ENCODE peak calls at places on chromosome 5, in six cellular contexts. B, C, Y, N, E and D are unnamed samples.
A peak's percentile ranks its signal among the peaks of the same experiment; 100 is the strongest.

GRCh38 chr5:158594595-158595242 is 505.0 kb downstream of the EBF1 start:
- DNase-seq in B (no peak), N (no peak), Y (no peak), E (no peak), C (no peak), D (no peak)

GRCh38 chr5:133006653-133007052 is 19.7 kb downstream of the ZCCHC10 start:
- DNase-seq in Y (no peak), N (no peak), C (no peak), B (no peak), E (no peak), D (no peak)

GRCh38 chr5:128304121-128304520 is 220.6 kb downstream of the SLC12A2 start:
- DNase-seq in C (no peak), Y (no peak), N (no peak), E (no peak), B (no peak), D (no peak)

GRCh38 chr5:22372376-22372775 is 480.8 kb downstream of the CDH12 start:
- DNase-seq in B (no peak), C (no peak), E (no peak), N (no peak), Y (no peak), D (no peak)

GRCh38 chr5:61625682-61626620 is 293.9 kb downstream of the ZSWIM6 start:
- DNase-seq in C (peak; percentile 81), E (peak; percentile 15), B (no peak), Y (peak; percentile 68), N (no peak), D (no peak)

GRCh38 chr5:64165500-64166200 is at the start of gene RNF180:
- DNase-seq in B (no peak), Y (peak; percentile 10), E (no peak), C (peak; percentile 87), N (peak; percentile 65), D (no peak)

GRCh38 chr5:130981663-130982062 is 183.4 kb downstream of the HINT1 start:
- DNase-seq in N (no peak), E (no peak), Y (no peak), B (no peak), C (no peak), D (no peak)

GRCh38 chr5:10272053-10272869 is 22.2 kb downstream of the CCT5 start:
- DNase-seq in E (no peak), Y (no peak), C (no peak), B (no peak), N (no peak), D (no peak)

GRCh38 chr5:154241021-154241420 is 50.5 kb downstream of the GALNT10 start:
- DNase-seq in Y (no peak), E (no peak), N (no peak), B (no peak), C (no peak), D (no peak)

GRCh38 chr5:32400394-32400793 is 44.1 kb downstream of the ZFR start:
- DNase-seq in Y (no peak), E (no peak), B (no peak), N (no peak), C (no peak), D (no peak)

GRCh38 chr5:111017731-111018130 is 53.8 kb upstream of the TSLP start:
- DNase-seq in Y (no peak), C (no peak), E (no peak), B (no peak), N (no peak), D (no peak)

GRCh38 chr5:77431286-77431685 is 60.8 kb downstream of the WDR41 start:
- DNase-seq in N (no peak), C (no peak), Y (no peak), B (no peak), E (no peak), D (no peak)

GRCh38 chr5:94402096-94402495 is 216.3 kb downstream of the KIAA0825 start:
- DNase-seq in N (no peak), C (no peak), E (no peak), Y (no peak), B (no peak), D (no peak)

GRCh38 chr5:124528838-124529237 is 217.6 kb downstream of the ZNF608 start:
- DNase-seq in B (no peak), C (no peak), Y (no peak), E (no peak), N (no peak), D (no peak)

GRCh38 chr5:27474395-27474794 is 436.0 kb upstream of the CDH9 start:
- DNase-seq in B (no peak), C (no peak), Y (no peak), E (no peak), N (no peak), D (no peak)

GRCh38 chr5:135753990-135754389 is 80.5 kb upstream of the SLC25A48 start:
- DNase-seq in N (no peak), Y (no peak), C (no peak), B (no peak), E (no peak), D (no peak)

GRCh38 chr5:151624486-151624885 is 33.4 kb upstream of the FAT2 start:
- DNase-seq in B (no peak), E (no peak), Y (no peak), N (no peak), C (no peak), D (no peak)

GRCh38 chr5:128974567-128974966 is 9.3 kb downstream of the SLC27A6 start:
- DNase-seq in Y (no peak), C (no peak), N (no peak), B (no peak), E (no peak), D (no peak)

GRCh38 chr5:109291090-109291489 is 118.7 kb downstream of the PJA2 start:
- DNase-seq in N (no peak), B (no peak), Y (no peak), E (no peak), C (peak; percentile 23), D (no peak)

GRCh38 chr5:56026863-56027300 is 32.1 kb upstream of the IL6ST start:
- DNase-seq in C (no peak), B (no peak), E (no peak), N (no peak), Y (peak; percentile 54), D (peak; percentile 89)

GRCh38 chr5:82820188-82820587 is 257.0 kb downstream of the TMEM167A start:
- DNase-seq in B (no peak), C (no peak), N (no peak), E (no peak), Y (no peak), D (no peak)

GRCh38 chr5:57817001-57817453 is 334.4 kb upstream of the ACTBL2 start:
- DNase-seq in N (no peak), E (no peak), B (no peak), Y (no peak), C (no peak), D (no peak)

GRCh38 chr5:5372930-5373329 is 49.5 kb upstream of the ICE1 start:
- DNase-seq in E (no peak), C (no peak), B (no peak), N (no peak), Y (no peak), D (no peak)

GRCh38 chr5:103293099-103293498 is 34.5 kb downstream of the MACIR start:
- DNase-seq in N (no peak), C (no peak), E (no peak), B (no peak), Y (no peak), D (no peak)

GRCh38 chr5:84693256-84693655 is 308.6 kb upstream of the EDIL3 start:
- DNase-seq in B (no peak), Y (no peak), E (no peak), N (no peak), C (no peak), D (no peak)

DNA sequence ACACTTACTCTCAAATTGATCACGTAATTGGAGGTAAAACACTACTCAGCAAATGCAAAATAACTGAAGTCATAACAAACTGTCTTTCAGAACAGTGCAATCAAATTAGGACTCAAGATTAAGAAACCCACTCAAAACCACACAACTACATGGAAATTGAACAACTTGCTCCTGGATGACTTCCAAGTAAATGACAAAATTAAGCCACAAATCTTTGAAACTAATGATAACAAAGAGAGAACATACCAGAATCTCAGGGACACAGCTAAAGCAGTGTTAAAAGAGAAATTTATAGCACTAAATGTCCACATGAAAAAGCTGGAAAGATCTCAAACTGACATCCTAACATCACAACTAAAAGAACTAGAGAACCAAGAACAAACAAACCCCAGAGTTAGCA is 540.5 kb upstream of the CDH18 start:
- DNase-seq in N (no peak), E (no peak), C (no peak), Y (no peak), B (no peak), D (no peak)
- TF ChIP-seq REST in N (no peak), E (no peak), C (no peak), Y (no peak), B (no peak), D (no peak)

GRCh38 chr5:41268894-41269293 is 55.6 kb upstream of the C6 start:
- DNase-seq in B (no peak), N (no peak), C (no peak), E (no peak), Y (no peak), D (no peak)

GRCh38 chr5:41263335-41263734 is 50.0 kb upstream of the C6 start:
- DNase-seq in B (no peak), C (no peak), E (no peak), Y (no peak), N (no peak), D (no peak)

GRCh38 chr5:41266377-41266776 is 53.0 kb upstream of the C6 start:
- DNase-seq in N (no peak), Y (no peak), B (no peak), C (no peak), E (no peak), D (no peak)

GRCh38 chr5:41264019-41264418 is 50.7 kb upstream of the C6 start:
- DNase-seq in Y (no peak), B (no peak), E (no peak), C (no peak), N (peak; percentile 49), D (no peak)
- TF ChIP-seq REST in Y (no peak), B (no peak), E (no peak), C (no peak), N (no peak), D (no peak)

DNA sequence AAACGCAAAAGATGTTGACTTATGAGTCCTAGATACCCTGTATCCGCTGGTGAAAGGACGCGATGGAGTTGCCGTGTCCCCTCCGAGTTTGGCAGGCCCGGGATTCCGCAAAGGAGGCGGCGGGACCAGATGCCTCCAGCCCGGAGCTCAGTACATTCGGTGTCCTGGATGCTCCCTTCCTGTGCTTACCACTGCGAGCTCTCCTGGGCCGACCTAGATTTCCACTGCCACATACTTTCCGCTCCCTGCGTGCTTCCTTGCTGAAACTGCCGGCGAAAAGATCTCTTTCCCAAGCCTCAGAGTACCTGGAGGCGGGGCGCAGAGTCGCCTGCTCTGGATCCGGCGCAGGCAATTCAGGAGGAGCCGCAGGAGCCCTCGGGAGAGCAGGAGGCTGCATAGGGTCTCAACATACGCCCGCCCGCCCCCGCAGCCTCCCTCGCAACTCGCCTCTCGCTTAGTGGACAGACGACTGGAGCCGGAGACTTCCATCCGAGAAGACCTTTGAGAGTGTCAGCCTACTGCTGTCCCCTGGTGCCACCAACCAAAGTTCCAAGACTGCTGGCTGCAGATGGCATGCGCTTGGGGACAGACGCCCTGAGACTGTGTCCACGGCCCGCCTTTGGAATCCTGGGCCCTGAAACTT is 39.8 kb downstream of the ANXA2R start:
- DNase-seq in C (peak; percentile 71), E (no peak), N (no peak), Y (no peak), B (no peak), D (no peak)
- TF ChIP-seq REST in C (no peak), E (no peak), N (no peak), Y (no peak), B (no peak), D (no peak)

DNA sequence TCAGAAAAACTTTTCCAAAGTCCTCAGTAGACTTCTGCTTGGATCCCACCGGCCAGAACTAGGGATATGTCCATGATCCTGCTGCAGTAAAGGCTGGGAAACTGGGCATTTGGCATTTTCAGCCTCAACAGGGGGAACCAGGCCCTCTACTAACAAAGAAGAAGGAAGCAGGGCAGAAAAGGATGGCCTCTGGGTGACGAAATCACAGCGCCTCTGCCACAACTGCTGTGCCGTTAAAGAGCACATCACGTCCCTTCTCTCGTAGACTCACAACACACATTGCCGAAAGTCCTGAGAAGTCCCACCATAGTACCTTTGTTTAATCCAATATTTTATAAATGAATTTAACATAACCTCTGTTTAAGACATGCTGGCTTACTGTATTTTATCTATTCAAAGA is 10.4 kb upstream of the AFAP1L1 start:
- DNase-seq in C (no peak), B (no peak), N (no peak), E (no peak), Y (no peak), D (no peak)
- TF ChIP-seq REST in C (no peak), B (no peak), N (no peak), E (no peak), Y (no peak), D (no peak)